ENCODE peak calls at places on chromosomes 13 and 19, in nine cellular contexts. One of them, this sample, is unnamed.

GRCh38 chr13:38429916-38430315 is 80.3 kb downstream of the UFM1 start:
- DNase-seq in HCT116: no peak
- DNase-seq in IMR-90: no peak
- DNase-seq in H1: no peak
- DNase-seq in NB4: no peak
- DNase-seq in body of pancreas: no peak
- DNase-seq in stomach: no peak
- DNase-seq in heart left ventricle: no peak
- DNase-seq in uterus: no peak
- DNase-seq in this sample: no peak

GRCh38 chr19:15104411-15104810 is 2.8 kb upstream of the SYDE1 start:
- DNase-seq in HCT116: no peak
- DNase-seq in stomach: no peak
- DNase-seq in IMR-90: no peak
- DNase-seq in NB4: no peak
- DNase-seq in H1: no peak
- DNase-seq in heart left ventricle: no peak
- DNase-seq in uterus: no peak
- DNase-seq in body of pancreas: no peak
- DNase-seq in this sample: no peak

GRCh38 chr13:109680288-109680687 is 106.1 kb downstream of the IRS2 start:
- DNase-seq in uterus: no peak
- DNase-seq in stomach: no peak
- DNase-seq in heart left ventricle: no peak
- DNase-seq in NB4: no peak
- DNase-seq in IMR-90: no peak
- DNase-seq in HCT116: no peak
- DNase-seq in body of pancreas: no peak
- DNase-seq in H1: no peak
- DNase-seq in this sample: no peak

GRCh38 chr13:110799246-110800236 is 86.0 kb downstream of the ING1 start:
- DNase-seq in heart left ventricle: peak; percentile 64
- DNase-seq in uterus: peak; percentile 76
- DNase-seq in HCT116: no peak
- DNase-seq in NB4: no peak
- DNase-seq in body of pancreas: peak; percentile 21
- DNase-seq in H1: no peak
- DNase-seq in stomach: no peak
- DNase-seq in IMR-90: peak; percentile 95
- DNase-seq in this sample: no peak

GRCh38 chr19:16876904-16877361 is 11.9 kb upstream of the F2RL3 start:
- DNase-seq in stomach: no peak
- DNase-seq in IMR-90: no peak
- DNase-seq in H1: no peak
- DNase-seq in HCT116: no peak
- DNase-seq in heart left ventricle: peak; percentile 44
- DNase-seq in uterus: no peak
- DNase-seq in NB4: peak; percentile 69
- DNase-seq in body of pancreas: no peak
- DNase-seq in this sample: no peak

GRCh38 chr19:31257426-31258130 is 91.7 kb downstream of the TSHZ3 start:
- DNase-seq in HCT116: no peak
- DNase-seq in stomach: no peak
- DNase-seq in body of pancreas: no peak
- DNase-seq in NB4: no peak
- DNase-seq in IMR-90: no peak
- DNase-seq in uterus: no peak
- DNase-seq in heart left ventricle: no peak
- DNase-seq in H1: no peak
- DNase-seq in this sample: no peak

GRCh38 chr13:103812966-103813365 is 746.7 kb upstream of the SLC10A2 start:
- DNase-seq in stomach: no peak
- DNase-seq in H1: no peak
- DNase-seq in NB4: no peak
- DNase-seq in body of pancreas: no peak
- DNase-seq in IMR-90: no peak
- DNase-seq in uterus: no peak
- DNase-seq in HCT116: no peak
- DNase-seq in heart left ventricle: no peak
- DNase-seq in this sample: no peak

GRCh38 chr19:33686246-33686645 is 64.5 kb downstream of the CHST8 start:
- DNase-seq in H1: no peak
- DNase-seq in IMR-90: no peak
- DNase-seq in NB4: no peak
- DNase-seq in stomach: no peak
- DNase-seq in body of pancreas: no peak
- DNase-seq in heart left ventricle: no peak
- DNase-seq in uterus: no peak
- DNase-seq in HCT116: no peak
- DNase-seq in this sample: no peak

GRCh38 chr13:31201341-31202024 is 1.7 kb downstream of the B3GLCT start:
- DNase-seq in IMR-90: peak; percentile 59
- DNase-seq in body of pancreas: peak; percentile 21
- DNase-seq in heart left ventricle: peak; percentile 68
- DNase-seq in uterus: peak; percentile 39
- DNase-seq in NB4: peak; percentile 16
- DNase-seq in stomach: no peak
- DNase-seq in HCT116: no peak
- DNase-seq in H1: no peak
- DNase-seq in this sample: no peak

GRCh38 chr13:85366759-85367417 is 432.3 kb downstream of the SLITRK6 start:
- DNase-seq in IMR-90: peak; percentile 52
- DNase-seq in body of pancreas: no peak
- DNase-seq in heart left ventricle: no peak
- DNase-seq in uterus: no peak
- DNase-seq in H1: no peak
- DNase-seq in stomach: no peak
- DNase-seq in NB4: no peak
- DNase-seq in HCT116: no peak
- DNase-seq in this sample: no peak

GRCh38 chr19:8261881-8262280 is 46.3 kb downstream of the CD320 start:
- DNase-seq in uterus: no peak
- DNase-seq in NB4: no peak
- DNase-seq in IMR-90: no peak
- DNase-seq in H1: no peak
- DNase-seq in stomach: peak; percentile 23
- DNase-seq in HCT116: no peak
- DNase-seq in body of pancreas: no peak
- DNase-seq in heart left ventricle: peak; percentile 6
- DNase-seq in this sample: no peak

GRCh38 chr13:98295371-98295770 is 118.3 kb upstream of the RNF113B start:
- DNase-seq in IMR-90: peak; percentile 66
- DNase-seq in stomach: no peak
- DNase-seq in body of pancreas: no peak
- DNase-seq in uterus: no peak
- DNase-seq in H1: no peak
- DNase-seq in NB4: no peak
- DNase-seq in heart left ventricle: no peak
- DNase-seq in HCT116: no peak
- DNase-seq in this sample: no peak

GRCh38 chr13:33775339-33776108 is 42.4 kb upstream of the RFC3 start:
- DNase-seq in body of pancreas: peak; percentile 48
- DNase-seq in IMR-90: no peak
- DNase-seq in stomach: no peak
- DNase-seq in NB4: no peak
- DNase-seq in H1: no peak
- DNase-seq in HCT116: no peak
- DNase-seq in heart left ventricle: no peak
- DNase-seq in uterus: no peak
- DNase-seq in this sample: no peak

GRCh38 chr19:17332677-17333581 is 1.7 kb downstream of the ANO8 start:
- DNase-seq in body of pancreas: no peak
- DNase-seq in uterus: no peak
- DNase-seq in stomach: no peak
- DNase-seq in HCT116: peak; percentile 96
- DNase-seq in heart left ventricle: no peak
- DNase-seq in H1: peak; percentile 62
- DNase-seq in IMR-90: peak; percentile 39
- DNase-seq in NB4: peak; percentile 74
- DNase-seq in this sample: no peak

GRCh38 chr13:21031594-21031993 is 29.8 kb downstream of the LATS2 start:
- DNase-seq in stomach: no peak
- DNase-seq in body of pancreas: no peak
- DNase-seq in uterus: no peak
- DNase-seq in NB4: no peak
- DNase-seq in H1: no peak
- DNase-seq in IMR-90: no peak
- DNase-seq in HCT116: no peak
- DNase-seq in heart left ventricle: no peak
- DNase-seq in this sample: no peak

GRCh38 chr19:1154731-1155351 is 19.2 kb downstream of the SBNO2 start:
- DNase-seq in stomach: peak; percentile 87
- DNase-seq in body of pancreas: peak; percentile 58
- DNase-seq in H1: no peak
- DNase-seq in uterus: peak; percentile 91
- DNase-seq in NB4: peak; percentile 85
- DNase-seq in IMR-90: peak; percentile 86
- DNase-seq in HCT116: no peak
- DNase-seq in heart left ventricle: peak; percentile 81
- DNase-seq in this sample: peak; percentile 94
- TF ChIP-seq POLR2A in stomach: no peak
- TF ChIP-seq POLR2A in body of pancreas: no peak
- TF ChIP-seq POLR2A in H1: no peak
- TF ChIP-seq POLR2A in uterus: peak; percentile 46
- TF ChIP-seq POLR2A in NB4: no peak
- TF ChIP-seq POLR2A in IMR-90: no peak
- TF ChIP-seq POLR2A in HCT116: no peak
- TF ChIP-seq POLR2A in heart left ventricle: no peak
- TF ChIP-seq POLR2A in this sample: no peak

DNA sequence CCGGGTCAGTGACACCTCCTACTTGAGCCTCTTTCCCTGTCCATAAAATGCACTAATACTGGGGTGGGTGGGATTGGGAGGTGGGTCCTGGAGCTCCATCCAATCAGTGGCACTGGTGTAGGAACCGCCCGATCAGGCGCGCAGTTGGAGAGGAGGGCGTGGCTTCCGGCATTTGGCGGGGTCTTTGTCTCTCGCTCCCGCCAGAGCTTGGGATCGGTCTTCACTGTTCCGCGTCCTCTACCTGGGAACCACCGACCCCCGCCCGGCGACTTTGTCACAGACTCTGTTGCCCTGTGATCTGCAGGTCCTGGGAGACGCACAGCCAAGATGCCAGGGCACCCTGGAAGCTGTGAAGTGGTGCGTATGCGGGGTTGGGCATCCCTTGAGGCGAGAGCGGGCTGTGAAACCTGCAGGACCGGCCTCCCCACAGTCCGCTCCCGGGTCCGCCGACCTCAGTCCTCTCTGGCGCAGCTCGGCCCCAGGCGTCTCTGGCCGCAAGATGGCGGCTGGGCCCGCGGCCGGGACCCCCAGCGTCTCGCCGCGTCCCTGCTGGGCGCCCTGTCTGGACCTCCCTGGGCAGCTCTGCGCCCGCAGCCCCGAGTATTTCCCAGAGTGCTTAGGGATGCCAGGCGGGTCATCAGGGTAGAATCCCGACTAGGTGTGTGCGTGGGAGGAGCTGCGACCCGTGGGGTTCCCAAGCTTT is 41.6 kb upstream of the ZNF730 start:
- DNase-seq in stomach: no peak
- DNase-seq in HCT116: no peak
- DNase-seq in NB4: peak; percentile 94
- DNase-seq in IMR-90: peak; percentile 72
- DNase-seq in heart left ventricle: peak; percentile 66
- DNase-seq in H1: peak; percentile 92
- DNase-seq in body of pancreas: peak; percentile 46
- DNase-seq in uterus: peak; percentile 61
- DNase-seq in this sample: peak; percentile 19
- TF ChIP-seq POLR2A in stomach: no peak
- TF ChIP-seq POLR2A in HCT116: no peak
- TF ChIP-seq POLR2A in NB4: peak; percentile 25
- TF ChIP-seq POLR2A in IMR-90: peak; percentile 2
- TF ChIP-seq POLR2A in heart left ventricle: no peak
- TF ChIP-seq POLR2A in H1: peak; percentile 99
- TF ChIP-seq POLR2A in body of pancreas: no peak
- TF ChIP-seq POLR2A in uterus: no peak
- TF ChIP-seq POLR2A in this sample: no peak

DNA sequence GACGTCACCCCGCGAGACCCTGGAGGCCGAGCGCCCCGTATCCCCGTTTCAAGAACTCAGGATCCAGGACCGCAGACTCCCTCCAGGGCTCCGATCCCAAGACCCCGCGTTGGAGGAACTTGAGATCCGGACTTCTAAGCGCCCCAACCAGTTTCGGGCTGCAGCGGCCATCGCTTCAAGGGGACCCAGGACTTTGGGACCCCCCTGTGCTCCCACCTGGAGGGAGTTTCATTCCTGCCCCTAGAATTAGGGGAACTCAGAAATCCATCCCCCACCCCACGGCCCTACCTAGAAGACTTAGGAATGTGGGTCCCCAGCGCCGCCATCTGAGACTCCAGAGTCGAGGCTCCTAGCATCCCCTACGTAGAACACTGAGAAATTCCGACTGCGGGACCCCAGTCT is 399 bp downstream of the PLEKHG2 start:
- DNase-seq in IMR-90: no peak
- DNase-seq in heart left ventricle: no peak
- DNase-seq in body of pancreas: peak; percentile 31
- DNase-seq in stomach: no peak
- DNase-seq in HCT116: no peak
- DNase-seq in NB4: no peak
- DNase-seq in H1: no peak
- DNase-seq in uterus: no peak
- DNase-seq in this sample: no peak
- TF ChIP-seq POLR2A in IMR-90: no peak
- TF ChIP-seq POLR2A in heart left ventricle: no peak
- TF ChIP-seq POLR2A in body of pancreas: no peak
- TF ChIP-seq POLR2A in stomach: no peak
- TF ChIP-seq POLR2A in HCT116: no peak
- TF ChIP-seq POLR2A in NB4: no peak
- TF ChIP-seq POLR2A in H1: no peak
- TF ChIP-seq POLR2A in uterus: no peak
- TF ChIP-seq POLR2A in this sample: no peak

GRCh38 chr19:35090795-35091214 is 24.8 kb upstream of the FXYD3 start:
- DNase-seq in HCT116: no peak
- DNase-seq in IMR-90: no peak
- DNase-seq in heart left ventricle: no peak
- DNase-seq in stomach: peak; percentile 61
- DNase-seq in H1: no peak
- DNase-seq in NB4: no peak
- DNase-seq in body of pancreas: peak; percentile 90
- DNase-seq in uterus: no peak
- DNase-seq in this sample: no peak

GRCh38 chr19:35087393-35087792 is 28.2 kb upstream of the FXYD3 start:
- DNase-seq in uterus: no peak
- DNase-seq in stomach: no peak
- DNase-seq in IMR-90: no peak
- DNase-seq in HCT116: no peak
- DNase-seq in heart left ventricle: no peak
- DNase-seq in body of pancreas: no peak
- DNase-seq in H1: no peak
- DNase-seq in NB4: no peak
- DNase-seq in this sample: no peak

GRCh38 chr19:35088514-35088913 is 27.1 kb upstream of the FXYD3 start:
- DNase-seq in body of pancreas: no peak
- DNase-seq in stomach: no peak
- DNase-seq in heart left ventricle: no peak
- DNase-seq in uterus: no peak
- DNase-seq in IMR-90: peak; percentile 87
- DNase-seq in HCT116: no peak
- DNase-seq in NB4: peak; percentile 2
- DNase-seq in H1: no peak
- DNase-seq in this sample: peak; percentile 95

GRCh38 chr19:35089554-35089953 is 26.1 kb upstream of the FXYD3 start:
- DNase-seq in body of pancreas: no peak
- DNase-seq in stomach: no peak
- DNase-seq in H1: no peak
- DNase-seq in uterus: no peak
- DNase-seq in NB4: no peak
- DNase-seq in IMR-90: no peak
- DNase-seq in HCT116: no peak
- DNase-seq in heart left ventricle: no peak
- DNase-seq in this sample: no peak

GRCh38 chr19:35090160-35090794 is 25.3 kb upstream of the FXYD3 start:
- DNase-seq in H1: no peak
- DNase-seq in NB4: peak; percentile 47
- DNase-seq in body of pancreas: peak; percentile 88
- DNase-seq in IMR-90: peak; percentile 53
- DNase-seq in heart left ventricle: peak; percentile 55
- DNase-seq in uterus: peak; percentile 29
- DNase-seq in HCT116: peak; percentile 48
- DNase-seq in stomach: peak; percentile 69
- DNase-seq in this sample: peak; percentile 84
- TF ChIP-seq POLR2A in H1: no peak
- TF ChIP-seq POLR2A in NB4: no peak
- TF ChIP-seq POLR2A in body of pancreas: no peak
- TF ChIP-seq POLR2A in IMR-90: no peak
- TF ChIP-seq POLR2A in heart left ventricle: no peak
- TF ChIP-seq POLR2A in uterus: no peak
- TF ChIP-seq POLR2A in HCT116: no peak
- TF ChIP-seq POLR2A in stomach: no peak
- TF ChIP-seq POLR2A in this sample: no peak